ENCODE peak calls at places on chromosomes 2 and 18, in seven cellular contexts. U is colonic mucosa, D is A549, F is HCT116, K is tibial nerve, W is dorsolateral prefrontal cortex, X is neural crest cell. Y is an unnamed sample.

GRCh38 chr18:45255142-45255890 is 360.0 kb upstream of the SLC14A2 start:
- DNase-seq in U (no peak), D (no peak), F (no peak), K (no peak), W (no peak), X (no peak), Y (no peak)

GRCh38 chr2:206112108-206112507 is 26.1 kb upstream of the INO80D start:
- DNase-seq in U (no peak), D (no peak), F (no peak), K (no peak), W (no peak), X (no peak), Y (no peak)

GRCh38 chr2:239540174-239540573 is 139.4 kb upstream of the HDAC4 start:
- DNase-seq in U (no peak), D (no peak), F (no peak), K (no peak), W (no peak), X (no peak), Y (no peak)

GRCh38 chr18:805008-805754 is 6.9 kb downstream of the YES1 start:
- DNase-seq in U (no peak), D (no peak), F (no peak), K (no peak), W (no peak), X (no peak), Y (no peak)

GRCh38 chr2:119482481-119483394 is 41.5 kb downstream of the SCTR start:
- DNase-seq in U (no peak), D (no peak), F (no peak), K (no peak), W (no peak), X (no peak), Y (no peak)

GRCh38 chr2:51717318-51717717 is 685.4 kb upstream of the NRXN1 start:
- DNase-seq in U (no peak), D (peak), F (peak), K (no peak), W (no peak), X (no peak), Y (no peak)

GRCh38 chr2:230968921-230969672 is 26.8 kb upstream of the SPATA3 start:
- DNase-seq in U (no peak), D (no peak), F (no peak), K (no peak), W (no peak), X (no peak), Y (no peak)

GRCh38 chr2:24046930-24047702 is at the start of gene WDCP:
- DNase-seq in U (peak), D (peak), F (peak), K (peak), W (peak), X (peak), Y (peak)

GRCh38 chr2:165450141-165450540 is 19.4 kb upstream of the CSRNP3 start:
- DNase-seq in U (no peak), D (no peak), F (no peak), K (no peak), W (no peak), X (no peak), Y (no peak)

GRCh38 chr2:234981197-234982095 is 29.6 kb downstream of the SH3BP4 start:
- DNase-seq in U (peak), D (peak), F (peak), K (peak), W (no peak), X (no peak), Y (peak)

GRCh38 chr18:10546557-10547300 is 20.9 kb downstream of the NAPG start:
- DNase-seq in U (no peak), D (no peak), F (no peak), K (no peak), W (no peak), X (no peak), Y (no peak)

GRCh38 chr18:457120-457519 is 43.4 kb downstream of the COLEC12 start:
- DNase-seq in U (no peak), D (no peak), F (no peak), K (peak), W (no peak), X (no peak), Y (no peak)

GRCh38 chr2:166957686-166958085 is 69.4 kb downstream of the XIRP2 start:
- DNase-seq in U (no peak), D (no peak), F (no peak), K (no peak), W (no peak), X (no peak), Y (no peak)

GRCh38 chr2:221314786-221315185 is 257.3 kb downstream of the EPHA4 start:
- DNase-seq in U (no peak), D (no peak), F (no peak), K (no peak), W (no peak), X (no peak), Y (no peak)

GRCh38 chr2:189217546-189217945 is 38.0 kb upstream of the COL5A2 start:
- DNase-seq in U (no peak), D (peak), F (no peak), K (no peak), W (no peak), X (no peak), Y (no peak)

GRCh38 chr2:52976132-52976949 is 791.3 kb upstream of the CHAC2 start:
- DNase-seq in U (no peak), D (peak), F (peak), K (no peak), W (no peak), X (peak), Y (no peak)

GRCh38 chr2:184004289-184004944 is 593.9 kb upstream of the ZNF804A start:
- DNase-seq in U (no peak), D (no peak), F (no peak), K (no peak), W (no peak), X (no peak), Y (no peak)

GRCh38 chr18:39805218-39805617 is 2149.8 kb upstream of the PIK3C3 start:
- DNase-seq in U (no peak), D (no peak), F (no peak), K (no peak), W (no peak), X (no peak), Y (no peak)

GRCh38 chr18:2958819-2959298 is 54.1 kb downstream of the LPIN2 start:
- DNase-seq in U (no peak), D (no peak), F (no peak), K (no peak), W (no peak), X (no peak), Y (no peak)
- TF ChIP-seq CTCF in U (no peak), D (no peak), F (no peak), K (no peak), W (no peak), X (no peak), Y (no peak)

DNA sequence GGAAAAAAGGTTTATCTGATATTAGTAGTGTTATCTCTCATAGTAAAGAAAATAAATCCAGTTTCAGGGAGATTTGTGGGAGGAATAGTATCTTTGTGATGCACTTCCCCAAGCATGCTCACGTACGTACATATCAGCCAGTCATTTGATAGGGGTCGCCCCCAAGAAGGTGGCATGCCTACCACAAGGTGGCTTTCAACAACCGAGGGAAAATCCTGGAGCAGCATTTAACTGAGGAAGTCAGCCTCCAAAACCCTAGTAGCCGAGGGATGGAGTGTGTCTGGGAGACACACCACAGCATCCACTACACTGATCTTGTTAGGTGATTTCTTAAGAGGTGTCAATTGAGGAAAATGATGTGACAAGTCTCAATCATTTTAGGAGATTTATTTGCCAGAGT is 623.9 kb downstream of the NYAP2 start:
- DNase-seq in U (no peak), D (peak), F (peak), K (no peak), W (no peak), X (no peak), Y (no peak)
- TF ChIP-seq CTCF in U (no peak), D (no peak), F (peak), K (no peak), W (no peak), X (peak), Y (no peak)

DNA sequence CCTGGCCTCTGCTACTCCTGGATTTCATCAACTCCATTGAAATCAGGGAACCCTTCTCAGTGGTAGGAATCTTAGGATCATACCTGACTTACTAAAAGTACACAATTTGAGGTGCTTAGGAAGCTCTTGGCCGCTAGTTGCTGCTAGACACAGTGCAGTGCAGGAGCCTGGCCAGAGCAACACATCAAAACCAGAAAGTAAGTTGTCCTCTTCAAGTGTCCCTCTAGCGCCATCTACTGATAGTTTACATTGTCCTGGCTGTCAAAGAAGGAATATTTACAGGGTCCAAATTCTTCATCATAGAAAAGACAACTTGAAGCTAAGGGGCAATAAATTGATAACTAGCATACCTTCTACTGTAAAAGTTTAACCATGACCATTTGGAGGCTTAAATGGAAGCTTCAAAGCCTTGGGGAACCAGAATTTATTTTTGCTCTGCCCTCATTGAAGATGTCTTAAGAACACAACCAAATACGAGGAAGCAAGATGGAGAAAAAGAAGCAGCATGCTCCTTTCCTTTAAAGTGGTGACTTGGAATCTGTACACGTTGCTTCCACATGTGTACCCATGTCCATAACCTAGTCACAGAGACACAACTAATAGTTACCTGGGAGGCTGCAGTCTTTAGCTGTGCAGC is 889.1 kb upstream of the GCFC2 start:
- DNase-seq in U (peak), D (peak), F (peak), K (no peak), W (no peak), X (peak), Y (peak)
- TF ChIP-seq CTCF in U (peak), D (peak), F (peak), K (peak), W (peak), X (peak), Y (peak)

GRCh38 chr2:212649646-212650045 is 111.0 kb upstream of the ERBB4 start:
- DNase-seq in U (no peak), D (no peak), F (no peak), K (no peak), W (no peak), X (no peak), Y (no peak)
- TF ChIP-seq CTCF in U (no peak), D (no peak), F (no peak), K (no peak), W (no peak), X (no peak), Y (no peak)

DNA sequence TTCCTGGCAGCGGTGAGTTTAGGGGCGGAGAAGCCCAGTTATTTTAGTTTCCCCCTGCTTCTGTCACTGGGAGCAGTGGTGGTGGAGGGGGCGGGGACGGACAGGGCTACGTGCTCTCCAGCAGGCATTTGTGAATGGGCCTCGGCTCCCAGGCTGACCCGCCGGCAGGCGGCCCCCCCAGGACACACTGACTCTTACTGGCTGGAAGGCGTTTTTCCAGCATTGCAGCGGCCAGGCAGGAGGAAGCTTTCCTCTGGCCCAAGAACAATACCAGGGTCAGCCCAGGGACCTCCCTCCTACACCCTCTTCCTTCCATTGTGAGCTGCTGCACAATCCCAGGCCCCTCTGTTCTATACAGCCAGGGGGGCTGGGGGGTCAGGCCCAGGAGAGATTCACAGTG is 142.0 kb downstream of the CTIF start:
- DNase-seq in U (no peak), D (no peak), F (no peak), K (peak), W (peak), X (peak), Y (no peak)
- TF ChIP-seq CTCF in U (no peak), D (no peak), F (no peak), K (no peak), W (no peak), X (no peak), Y (no peak)

GRCh38 chr2:10222-10875 is 36.0 kb downstream of the FAM110C start:
- DNase-seq in U (no peak), D (no peak), F (no peak), K (no peak), W (no peak), X (no peak), Y (no peak)

GRCh38 chr2:11248-11941 is 34.9 kb downstream of the FAM110C start:
- DNase-seq in U (peak), D (peak), F (peak), K (no peak), W (no peak), X (peak), Y (peak)
- TF ChIP-seq CTCF in U (peak), D (peak), F (peak), K (peak), W (peak), X (peak), Y (peak)

Y was measured in mesothelial cell of epicardium.